ENCODE peak calls at places on chromosomes 4 and X, in seven cellular contexts. O is lung, V is body of pancreas, M is heart right ventricle, L is IMR-90, P is psoas muscle, J is pancreas. A is an unnamed sample. For H3K4me1, the result is how much of the 10 kb centered on the place peaks cover.

GRCh38 chrX:69991685-69992084 is 58.1 kb downstream of the AWAT2 start:
- DNase-seq in O (no peak), V (no peak), M (no peak), L (no peak), P (no peak), J (no peak), A (no peak)

GRCh38 chr4:173528378-173529321 is 1.4 kb downstream of the HAND2 start:
- DNase-seq in O (no peak), V (no peak), M (no peak), L (no peak), P (no peak), J (no peak), A (no peak)

GRCh38 chr4:109184421-109184956 is 118.0 kb downstream of the COL25A1 start:
- DNase-seq in O (no peak), V (no peak), M (peak), L (no peak), P (no peak), J (no peak), A (no peak)

GRCh38 chrX:124736553-124737240 is 390.3 kb downstream of the SH2D1A start:
- DNase-seq in O (no peak), V (no peak), M (no peak), L (no peak), P (no peak), J (no peak), A (no peak)

GRCh38 chrX:140524556-140524955 is 19.7 kb upstream of the SOX3 start:
- DNase-seq in O (no peak), V (no peak), M (no peak), L (peak), P (no peak), J (no peak), A (no peak)

GRCh38 chr4:84279678-84280077 is 219.4 kb downstream of the NKX6-1 start:
- DNase-seq in O (no peak), V (no peak), M (no peak), L (no peak), P (no peak), J (no peak), A (no peak)

GRCh38 chr4:81650871-81651270 is 179.2 kb upstream of the RASGEF1B start:
- DNase-seq in O (no peak), V (no peak), M (no peak), L (no peak), P (no peak), J (no peak), A (no peak)

GRCh38 chr4:110122201-110122600 is 76.2 kb downstream of the ELOVL6 start:
- DNase-seq in O (no peak), V (no peak), M (no peak), L (no peak), P (no peak), J (no peak), A (no peak)

GRCh38 chrX:66717926-66718325 is 79.0 kb upstream of the EDA2R start:
- DNase-seq in O (no peak), V (no peak), M (no peak), L (no peak), P (no peak), J (no peak), A (no peak)

GRCh38 chr4:140048419-140049022 is 105.5 kb downstream of the MAML3 start:
- DNase-seq in O (no peak), V (no peak), M (no peak), L (no peak), P (no peak), J (no peak), A (no peak)
- H3K4me1 ChIP-seq in O (under half), V (under half), M (half or more), L (under half), P (under half), J (under half), A (under half)

GRCh38 chr4:5718411-5718810 is 7.4 kb downstream of the EVC start:
- DNase-seq in O (no peak), V (no peak), M (no peak), L (no peak), P (no peak), J (no peak), A (no peak)

GRCh38 chr4:5721923-5722322 is 10.9 kb downstream of the EVC start:
- DNase-seq in O (no peak), V (no peak), M (no peak), L (no peak), P (no peak), J (no peak), A (no peak)

GRCh38 chr4:5720980-5721379 is 10.0 kb downstream of the EVC start:
- DNase-seq in O (no peak), V (no peak), M (no peak), L (no peak), P (no peak), J (no peak), A (no peak)

GRCh38 chr4:5719329-5720055 is 8.5 kb downstream of the EVC start:
- DNase-seq in O (no peak), V (no peak), M (no peak), L (peak), P (no peak), J (no peak), A (no peak)

DNA sequence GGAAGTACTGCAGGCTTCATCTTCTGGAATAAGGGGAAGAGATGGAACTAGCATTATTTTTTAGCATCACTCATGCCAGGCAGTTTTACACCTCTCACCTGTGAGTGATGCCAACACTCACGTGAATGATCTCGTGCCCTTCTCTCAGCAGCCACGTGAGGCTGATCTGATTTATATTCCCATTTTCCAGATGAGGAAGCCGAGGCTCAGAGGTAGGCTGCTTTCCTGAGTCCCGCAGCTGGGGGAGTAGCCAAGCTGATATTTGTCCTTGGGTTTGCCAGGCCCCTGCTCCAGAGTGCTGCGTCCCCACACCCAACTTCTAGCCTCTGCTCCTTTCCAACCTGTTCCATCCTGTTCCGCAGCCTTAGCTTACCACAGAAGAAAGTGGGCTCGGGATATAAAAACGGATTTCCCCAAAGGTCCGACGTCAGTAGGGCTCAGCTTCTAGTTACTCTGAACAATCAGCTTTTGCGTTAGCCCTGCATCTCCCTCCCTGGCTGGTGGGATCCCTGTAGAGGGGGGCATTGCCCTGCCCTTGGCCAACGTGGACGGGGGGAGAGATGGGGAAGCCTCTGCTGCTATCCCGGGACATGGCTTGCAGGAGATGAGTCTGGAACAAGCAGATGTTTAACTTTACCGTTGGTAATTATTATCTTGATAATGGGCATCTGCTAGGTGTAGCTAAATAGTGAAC is 9.3 kb downstream of the EVC start:
- DNase-seq in O (no peak), V (no peak), M (no peak), L (no peak), P (no peak), J (no peak), A (no peak)
- H3K4me3 ChIP-seq in O (no peak), V (no peak), M (no peak), L (no peak), P (no peak), J (no peak), A (no peak)

GRCh38 chr4:182068920-182069319 is 174.3 kb upstream of the TENM3 start:
- DNase-seq in O (no peak), V (no peak), M (no peak), L (no peak), P (no peak), J (no peak), A (no peak)
- H3K27ac ChIP-seq in O (no peak), V (no peak), M (no peak), L (no peak), P (no peak), J (no peak), A (no peak)

GRCh38 chrX:150202641-150203248 is 160.4 kb upstream of the MAMLD1 start:
- DNase-seq in O (no peak), V (no peak), M (no peak), L (peak), P (no peak), J (no peak), A (peak)

GRCh38 chrX:150200820-150201287 is 162.3 kb upstream of the MAMLD1 start:
- DNase-seq in O (peak), V (peak), M (no peak), L (peak), P (peak), J (peak), A (peak)

GRCh38 chrX:150201391-150201790 is 161.7 kb upstream of the MAMLD1 start:
- DNase-seq in O (no peak), V (no peak), M (no peak), L (no peak), P (no peak), J (no peak), A (no peak)

GRCh38 chrX:150203249-150203647 is 159.9 kb upstream of the MAMLD1 start:
- DNase-seq in O (no peak), V (no peak), M (no peak), L (no peak), P (no peak), J (no peak), A (no peak)

DNA sequence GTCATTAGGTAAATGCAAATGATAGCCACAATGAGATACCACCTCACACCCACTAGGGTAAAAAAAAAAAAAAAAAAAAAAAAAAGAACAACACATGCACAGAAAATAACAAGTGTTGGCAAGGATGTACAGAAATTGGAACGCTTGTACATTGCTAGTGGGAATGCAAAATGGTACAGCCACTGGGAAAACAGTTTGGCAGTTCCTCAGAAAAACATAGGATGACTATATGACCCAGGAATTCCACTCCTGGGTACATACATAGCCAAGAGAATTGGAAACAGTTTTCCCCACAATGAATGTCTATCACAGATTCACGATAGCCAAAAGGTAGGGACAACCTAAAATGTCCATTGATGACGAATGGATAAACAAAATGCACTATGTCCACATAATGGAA is 161.3 kb upstream of the MAMLD1 start:
- DNase-seq in O (no peak), V (no peak), M (no peak), L (no peak), P (no peak), J (no peak), A (no peak)
- H3K4me1 ChIP-seq in O (under half), V (under half), M (under half), L (under half), P (under half), J (under half), A (under half)

GRCh38 chr4:76703123-76703490 is 194.8 kb downstream of the SOWAHB start:
- DNase-seq in O (no peak), V (no peak), M (no peak), L (no peak), P (no peak), J (no peak), A (no peak)
- H3K4me3 ChIP-seq in O (no peak), V (no peak), M (no peak), L (no peak), P (no peak), J (no peak), A (no peak)

GRCh38 chr4:153220709-153221367 is 16.6 kb downstream of the TRIM2 start:
- DNase-seq in O (no peak), V (no peak), M (no peak), L (peak), P (no peak), J (no peak), A (no peak)
- H3K27ac ChIP-seq in O (no peak), V (no peak), M (no peak), L (peak), P (peak), J (no peak), A (no peak)

GRCh38 chr4:168487821-168488162 is 7.5 kb upstream of the DDX60L start:
- DNase-seq in O (no peak), V (no peak), M (no peak), L (no peak), P (no peak), J (no peak), A (no peak)
- H3K4me1 ChIP-seq in O (under half), V (under half), M (under half), L (under half), P (under half), J (under half), A (under half)

GRCh38 chrX:17226736-17227135 is 148.3 kb upstream of the NHS start:
- DNase-seq in O (no peak), V (no peak), M (no peak), L (no peak), P (no peak), J (no peak), A (no peak)
- H3K4me3 ChIP-seq in O (no peak), V (no peak), M (no peak), L (no peak), P (no peak), J (no peak), A (no peak)

GRCh38 chrX:63551856-63552255 is 200.7 kb upstream of the SPIN4 start:
- DNase-seq in O (no peak), V (no peak), M (no peak), L (no peak), P (no peak), J (no peak), A (no peak)
- H3K27ac ChIP-seq in O (no peak), V (no peak), M (no peak), L (no peak), P (no peak), J (no peak), A (no peak)

A was measured in gastrocnemius medialis.